ENCODE peak calls at places on chromosomes 4 and X, in eight cellular contexts. Z is neural progenitor cell; J is fibroblast of lung; V is BJ; G is cardiac fibroblast; A is NCI-H460; C is SIG-M5; Q is activated naive CD4-positive, alpha-beta T cell. Y is an unnamed sample.

GRCh38 chr4:71855944-71856343 is 72.1 kb upstream of the GC start:
- DNase-seq in Z (no peak), J (no peak), V (no peak), G (no peak), A (no peak), C (no peak), Q (no peak), Y (no peak)

GRCh38 chrX:155745792-155746191 is 133.0 kb upstream of the TMLHE start:
- DNase-seq in Z (no peak), J (peak), V (no peak), G (peak), A (peak), C (no peak), Q (no peak), Y (peak)

GRCh38 chr4:7863911-7864681 is 75.6 kb downstream of the AFAP1 start:
- DNase-seq in Z (peak), J (peak), V (no peak), G (no peak), A (no peak), C (no peak), Q (no peak), Y (no peak)

GRCh38 chr4:125938541-125938940 is 623.8 kb downstream of the FAT4 start:
- DNase-seq in Z (no peak), J (peak), V (peak), G (no peak), A (no peak), C (no peak), Q (no peak), Y (no peak)

GRCh38 chr4:52051213-52051614 is at the start of gene SPATA18:
- DNase-seq in Z (peak), J (no peak), V (no peak), G (peak), A (no peak), C (no peak), Q (no peak), Y (peak)

GRCh38 chrX:107483976-107484726 is 34.7 kb downstream of the FRMPD3 start:
- DNase-seq in Z (peak), J (peak), V (no peak), G (peak), A (peak), C (no peak), Q (no peak), Y (no peak)

GRCh38 chrX:133568109-133568508 is 152.8 kb upstream of the GPC4 start:
- DNase-seq in Z (no peak), J (no peak), V (no peak), G (no peak), A (no peak), C (no peak), Q (no peak), Y (no peak)

GRCh38 chrX:134026732-134027311 is 41.4 kb upstream of the GPC3 start:
- DNase-seq in Z (peak), J (peak), V (no peak), G (peak), A (peak), C (no peak), Q (peak), Y (no peak)

GRCh38 chr4:5678977-5679376 is 29.4 kb downstream of the EVC2 start:
- DNase-seq in Z (no peak), J (peak), V (no peak), G (no peak), A (no peak), C (no peak), Q (no peak), Y (no peak)

GRCh38 chrX:106415276-106415895 is 196.4 kb upstream of the RADX start:
- DNase-seq in Z (peak), J (peak), V (no peak), G (peak), A (peak), C (no peak), Q (no peak), Y (no peak)

GRCh38 chrX:136766785-136767103 is 14.0 kb downstream of the ARHGEF6 start:
- DNase-seq in Z (peak), J (no peak), V (no peak), G (no peak), A (no peak), C (no peak), Q (no peak), Y (no peak)

Y was measured in ascending aorta.